ENCODE peak calls at places on chromosomes 2 and 18, in six cellular contexts. One of them, this sample, is unnamed.
A peak's percentile ranks its signal among the peaks of the same experiment; 100 is the strongest.

GRCh38 chr18:75418293-75418692 is 9.2 kb downstream of the SMIM21 start:
- DNase-seq in foreskin fibroblast: peak; percentile 26
- DNase-seq in SJSA1: no peak
- DNase-seq in BJ: no peak
- DNase-seq in HEK293T: no peak
- DNase-seq in activated T-helper 1 cell treated with anti-CD3 and anti-CD28 coated beads, Interleukin-2, amount 50 U/mL, for 16 hours: no peak
- DNase-seq in this sample: no peak

GRCh38 chr2:174835797-174836255 is 71.6 kb upstream of the CHRNA1 start:
- DNase-seq in foreskin fibroblast: peak; percentile 92
- DNase-seq in SJSA1: peak; percentile 88
- DNase-seq in BJ: peak; percentile 69
- DNase-seq in HEK293T: no peak
- DNase-seq in activated T-helper 1 cell treated with anti-CD3 and anti-CD28 coated beads, Interleukin-2, amount 50 U/mL, for 16 hours: no peak
- DNase-seq in this sample: no peak

GRCh38 chr18:78528437-78529228 is 451.0 kb upstream of the SALL3 start:
- DNase-seq in foreskin fibroblast: no peak
- DNase-seq in SJSA1: no peak
- DNase-seq in BJ: no peak
- DNase-seq in HEK293T: no peak
- DNase-seq in activated T-helper 1 cell treated with anti-CD3 and anti-CD28 coated beads, Interleukin-2, amount 50 U/mL, for 16 hours: no peak
- DNase-seq in this sample: no peak

GRCh38 chr18:27599202-27599829 is 414.2 kb upstream of the CHST9 start:
- DNase-seq in foreskin fibroblast: peak; percentile 56
- DNase-seq in SJSA1: peak; percentile 15
- DNase-seq in BJ: no peak
- DNase-seq in HEK293T: peak; percentile 69
- DNase-seq in activated T-helper 1 cell treated with anti-CD3 and anti-CD28 coated beads, Interleukin-2, amount 50 U/mL, for 16 hours: no peak
- DNase-seq in this sample: no peak

GRCh38 chr2:174888136-174888535 is 117.0 kb downstream of the CHN1 start:
- DNase-seq in foreskin fibroblast: peak; percentile 38
- DNase-seq in SJSA1: no peak
- DNase-seq in BJ: no peak
- DNase-seq in HEK293T: no peak
- DNase-seq in activated T-helper 1 cell treated with anti-CD3 and anti-CD28 coated beads, Interleukin-2, amount 50 U/mL, for 16 hours: no peak
- DNase-seq in this sample: no peak

GRCh38 chr2:33240178-33240577 is 236.3 kb upstream of the RASGRP3 start:
- DNase-seq in foreskin fibroblast: peak; percentile 70
- DNase-seq in SJSA1: no peak
- DNase-seq in BJ: no peak
- DNase-seq in HEK293T: no peak
- DNase-seq in activated T-helper 1 cell treated with anti-CD3 and anti-CD28 coated beads, Interleukin-2, amount 50 U/mL, for 16 hours: no peak
- DNase-seq in this sample: no peak

GRCh38 chr2:105780606-105781005 is 35.9 kb downstream of the NCK2 start:
- DNase-seq in foreskin fibroblast: no peak
- DNase-seq in SJSA1: no peak
- DNase-seq in BJ: no peak
- DNase-seq in HEK293T: no peak
- DNase-seq in activated T-helper 1 cell treated with anti-CD3 and anti-CD28 coated beads, Interleukin-2, amount 50 U/mL, for 16 hours: no peak
- DNase-seq in this sample: no peak

GRCh38 chr2:171410101-171410500 is 23.7 kb downstream of the METTL8 start:
- DNase-seq in foreskin fibroblast: peak; percentile 79
- DNase-seq in SJSA1: peak; percentile 25
- DNase-seq in BJ: no peak
- DNase-seq in HEK293T: no peak
- DNase-seq in activated T-helper 1 cell treated with anti-CD3 and anti-CD28 coated beads, Interleukin-2, amount 50 U/mL, for 16 hours: no peak
- DNase-seq in this sample: no peak

GRCh38 chr2:239583171-239583878 is 182.5 kb upstream of the HDAC4 start:
- DNase-seq in foreskin fibroblast: no peak
- DNase-seq in SJSA1: no peak
- DNase-seq in BJ: no peak
- DNase-seq in HEK293T: no peak
- DNase-seq in activated T-helper 1 cell treated with anti-CD3 and anti-CD28 coated beads, Interleukin-2, amount 50 U/mL, for 16 hours: no peak
- DNase-seq in this sample: no peak

GRCh38 chr18:53757346-53757745 is 467.1 kb downstream of the MBD2 start:
- DNase-seq in foreskin fibroblast: peak; percentile 32
- DNase-seq in SJSA1: peak; percentile 36
- DNase-seq in BJ: no peak
- DNase-seq in HEK293T: no peak
- DNase-seq in activated T-helper 1 cell treated with anti-CD3 and anti-CD28 coated beads, Interleukin-2, amount 50 U/mL, for 16 hours: no peak
- DNase-seq in this sample: no peak

GRCh38 chr2:98382086-98382485 is 35.8 kb downstream of the CNGA3 start:
- DNase-seq in foreskin fibroblast: no peak
- DNase-seq in SJSA1: no peak
- DNase-seq in BJ: no peak
- DNase-seq in HEK293T: no peak
- DNase-seq in activated T-helper 1 cell treated with anti-CD3 and anti-CD28 coated beads, Interleukin-2, amount 50 U/mL, for 16 hours: no peak
- DNase-seq in this sample: no peak

GRCh38 chr18:2036136-2036535 is 535.2 kb downstream of the METTL4 start:
- DNase-seq in foreskin fibroblast: no peak
- DNase-seq in SJSA1: no peak
- DNase-seq in BJ: no peak
- DNase-seq in HEK293T: no peak
- DNase-seq in activated T-helper 1 cell treated with anti-CD3 and anti-CD28 coated beads, Interleukin-2, amount 50 U/mL, for 16 hours: no peak
- DNase-seq in this sample: no peak

GRCh38 chr2:64807417-64807816 is 153.7 kb upstream of the SERTAD2 start:
- DNase-seq in foreskin fibroblast: peak; percentile 99
- DNase-seq in SJSA1: peak; percentile 65
- DNase-seq in BJ: peak; percentile 97
- DNase-seq in HEK293T: no peak
- DNase-seq in activated T-helper 1 cell treated with anti-CD3 and anti-CD28 coated beads, Interleukin-2, amount 50 U/mL, for 16 hours: peak; percentile 11
- DNase-seq in this sample: peak; percentile 26

GRCh38 chr2:70768585-70769085 is 635 bp upstream of the ADD2 start:
- DNase-seq in foreskin fibroblast: no peak
- DNase-seq in SJSA1: no peak
- DNase-seq in BJ: no peak
- DNase-seq in HEK293T: no peak
- DNase-seq in activated T-helper 1 cell treated with anti-CD3 and anti-CD28 coated beads, Interleukin-2, amount 50 U/mL, for 16 hours: no peak
- DNase-seq in this sample: no peak

This sample was measured in activated CD4-positive, alpha-beta T cell treated with anti-CD3 and anti-CD28 coated beads, Interleukin-2, amount 50 U/mL, for 4 hours.